ENCODE peak calls at places on chromosomes 2 and 18, in ten cellular contexts. S is A549, J is sigmoid colon, D is uterus, K is heart left ventricle, E is breast epithelium, C is body of pancreas, R is lower leg skin, P is testis, Z is Peyer's patch. O is an unnamed sample.
A peak's percentile ranks its signal among the peaks of the same experiment; 100 is the strongest.

GRCh38 chr2:54256091-54256694 is at the start of gene TSPYL6:
- DNase-seq in S (no peak), J (no peak), D (no peak), K (no peak), E (no peak), C (no peak), R (no peak), P (peak; percentile 70), Z (no peak), O (no peak)

GRCh38 chr2:85602476-85603234 is at the start of gene TMEM150A:
- DNase-seq in S (peak; percentile 88), J (peak; percentile 97), D (peak; percentile 95), K (peak; percentile 97), E (peak; percentile 95), C (peak; percentile 96), R (peak; percentile 92), P (peak; percentile 95), Z (peak; percentile 98), O (peak; percentile 98)

GRCh38 chr2:200223385-200223784 is 83.1 kb upstream of the SPATS2L start:
- DNase-seq in S (no peak), J (no peak), D (no peak), K (no peak), E (no peak), C (peak; percentile 35), R (no peak), P (no peak), Z (no peak), O (no peak)

GRCh38 chr18:75089748-75090327 is 119.1 kb downstream of the PTGR3 start:
- DNase-seq in S (no peak), J (no peak), D (no peak), K (no peak), E (no peak), C (no peak), R (no peak), P (peak; percentile 15), Z (peak; percentile 27), O (no peak)

GRCh38 chr2:234858134-234858533 is 93.7 kb upstream of the SH3BP4 start:
- DNase-seq in S (no peak), J (no peak), D (no peak), K (no peak), E (no peak), C (no peak), R (no peak), P (no peak), Z (no peak), O (no peak)

GRCh38 chr18:3526421-3527354 is 76.7 kb downstream of the TGIF1 start:
- DNase-seq in S (no peak), J (no peak), D (no peak), K (no peak), E (no peak), C (no peak), R (no peak), P (peak; percentile 71), Z (no peak), O (no peak)

GRCh38 chr2:75517562-75518230 is 43.0 kb downstream of the EVA1A start:
- DNase-seq in S (no peak), J (no peak), D (no peak), K (no peak), E (no peak), C (no peak), R (no peak), P (no peak), Z (no peak), O (no peak)

GRCh38 chr2:45889053-45889452 is 237.6 kb downstream of the PRKCE start:
- DNase-seq in S (peak; percentile 18), J (no peak), D (no peak), K (no peak), E (no peak), C (peak; percentile 80), R (no peak), P (peak; percentile 31), Z (peak; percentile 72), O (no peak)

GRCh38 chr2:176612736-176613135 is 343.5 kb downstream of the MTX2 start:
- DNase-seq in S (no peak), J (no peak), D (no peak), K (no peak), E (no peak), C (no peak), R (no peak), P (no peak), Z (no peak), O (no peak)

GRCh38 chr2:37324536-37324785 is 172 bp downstream of the PRKD3 start:
- DNase-seq in S (no peak), J (peak; percentile 93), D (peak; percentile 86), K (peak; percentile 91), E (peak; percentile 71), C (peak; percentile 86), R (peak; percentile 81), P (no peak), Z (peak; percentile 92), O (no peak)
- TF ChIP-seq POLR2A in S (peak; percentile 67), J (peak; percentile 52), D (peak; percentile 73), K (no peak), E (no peak), C (peak; percentile 67), R (no peak), P (no peak), Z (peak; percentile 21), O (no peak)

GRCh38 chr2:241726459-241726858 is 8.0 kb upstream of the D2HGDH start:
- DNase-seq in S (no peak), J (no peak), D (no peak), K (no peak), E (no peak), C (no peak), R (no peak), P (no peak), Z (no peak), O (no peak)

GRCh38 chr2:241729868-241730267 is 4.6 kb upstream of the D2HGDH start:
- DNase-seq in S (no peak), J (no peak), D (no peak), K (no peak), E (no peak), C (no peak), R (no peak), P (no peak), Z (no peak), O (no peak)

GRCh38 chr2:241730679-241731293 is 3.6 kb upstream of the D2HGDH start:
- DNase-seq in S (no peak), J (no peak), D (no peak), K (no peak), E (no peak), C (no peak), R (no peak), P (no peak), Z (no peak), O (no peak)

GRCh38 chr2:241728000-241728399 is 6.4 kb upstream of the D2HGDH start:
- DNase-seq in S (no peak), J (no peak), D (no peak), K (no peak), E (no peak), C (no peak), R (no peak), P (no peak), Z (no peak), O (no peak)

GRCh38 chr2:241728627-241729026 is 5.8 kb upstream of the D2HGDH start:
- DNase-seq in S (no peak), J (no peak), D (peak; percentile 59), K (peak; percentile 86), E (no peak), C (peak; percentile 46), R (no peak), P (no peak), Z (no peak), O (no peak)
- H3K4me3 ChIP-seq in S (no peak overlapping the region), J (no peak overlapping the region), D (no peak overlapping the region), K (no peak overlapping the region), E (no peak overlapping the region), C (no peak overlapping the region), R (no peak overlapping the region), P (no peak overlapping the region), Z (no peak overlapping the region), O (no peak overlapping the region)

GRCh38 chr2:52821631-52822030 is 946.0 kb upstream of the CHAC2 start:
- DNase-seq in S (peak; percentile 5), J (no peak), D (no peak), K (no peak), E (no peak), C (no peak), R (no peak), P (no peak), Z (no peak), O (no peak)
- TF ChIP-seq CTCF in S (no peak), J (no peak), D (no peak), K (no peak), E (no peak), C (no peak), R (no peak), P (no peak), Z (no peak), O (no peak)

GRCh38 chr18:58359226-58360019 is 269.5 kb downstream of the ALPK2 start:
- DNase-seq in S (peak; percentile 9), J (no peak), D (no peak), K (no peak), E (no peak), C (no peak), R (no peak), P (no peak), Z (no peak), O (peak; percentile 64)
- TF ChIP-seq POLR2A in S (no peak), J (no peak), D (no peak), K (no peak), E (no peak), C (no peak), R (no peak), P (no peak), Z (no peak), O (no peak)

GRCh38 chr2:105796131-105796638 is 51.5 kb downstream of the NCK2 start:
- DNase-seq in S (no peak), J (no peak), D (no peak), K (no peak), E (no peak), C (no peak), R (no peak), P (no peak), Z (peak; percentile 72), O (no peak)

GRCh38 chr2:105798595-105798994 is 53.9 kb downstream of the NCK2 start:
- DNase-seq in S (no peak), J (no peak), D (no peak), K (no peak), E (no peak), C (no peak), R (no peak), P (no peak), Z (peak; percentile 80), O (no peak)

GRCh38 chr2:105795575-105795934 is 50.8 kb downstream of the NCK2 start:
- DNase-seq in S (no peak), J (no peak), D (no peak), K (no peak), E (no peak), C (no peak), R (no peak), P (no peak), Z (no peak), O (no peak)

GRCh38 chr2:105796791-105797190 is 52.1 kb downstream of the NCK2 start:
- DNase-seq in S (no peak), J (no peak), D (no peak), K (no peak), E (no peak), C (no peak), R (no peak), P (no peak), Z (no peak), O (no peak)

DNA sequence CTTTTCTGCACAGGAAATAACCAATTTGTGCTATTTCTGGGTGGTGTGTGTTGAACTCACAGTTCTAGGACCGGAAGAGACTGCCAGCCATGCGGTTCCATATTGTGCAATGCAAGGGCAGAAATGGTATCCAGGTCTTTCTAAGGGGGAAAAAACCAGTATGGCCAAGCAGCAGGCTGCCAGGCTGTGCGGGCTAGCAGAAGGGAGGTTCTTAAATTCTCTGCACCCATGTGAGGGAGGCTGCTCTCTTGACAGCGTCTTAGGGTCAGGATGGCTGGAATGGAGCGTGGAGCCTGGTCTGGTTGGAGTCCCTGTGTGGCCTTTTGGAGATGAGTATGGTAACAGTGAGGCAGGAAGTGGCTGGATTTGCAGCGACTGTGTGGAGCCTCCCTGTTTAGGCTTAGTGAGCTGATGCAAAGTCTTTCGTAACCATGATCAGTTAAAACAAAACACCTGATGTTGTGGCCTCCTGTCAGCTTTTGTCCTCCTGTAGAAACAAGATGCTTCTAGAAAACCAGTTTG is 52.6 kb downstream of the NCK2 start:
- DNase-seq in S (no peak), J (no peak), D (peak; percentile 52), K (no peak), E (no peak), C (peak; percentile 35), R (peak; percentile 57), P (no peak), Z (peak; percentile 77), O (no peak)
- H3K4me3 ChIP-seq in S (no peak overlapping the region), J (no peak overlapping the region), D (no peak overlapping the region), K (no peak overlapping the region), E (no peak overlapping the region), C (no peak overlapping the region), R (no peak overlapping the region), P (no peak overlapping the region), Z (no peak overlapping the region), O (no peak overlapping the region)

O was measured in esophagus muscularis mucosa.